ENCODE peak calls at places on chromosomes 5 and 9, in seven cellular contexts. K, T, X, Z, C, Q and S are unnamed samples. For H3K4me1, the result is how much of the 10 kb centered on the place peaks cover.

GRCh38 chr5:129856325-129856724 is 47.9 kb upstream of the CHSY3 start:
- DNase-seq in C (no peak), Q (no peak), T (no peak), K (no peak), X (no peak), Z (no peak), S (no peak)

GRCh38 chr9:137453643-137454081 is 5.5 kb downstream of the NSMF start:
- DNase-seq in C (peak), Q (peak), K (peak), X (peak), T (peak), Z (peak), S (peak)

GRCh38 chr9:27432308-27432707 is 91.8 kb upstream of the IFNK start:
- DNase-seq in K (no peak), X (no peak), C (no peak), T (no peak), Z (no peak), Q (no peak), S (no peak)

GRCh38 chr5:72268753-72269410 is 51.2 kb downstream of the MRPS27 start:
- DNase-seq in Z (peak), Q (no peak), X (no peak), C (peak), K (peak), T (peak), S (no peak)

GRCh38 chr5:9058666-9059065 is 487.2 kb downstream of the SEMA5A start:
- DNase-seq in Z (no peak), C (no peak), T (no peak), Q (no peak), X (no peak), K (peak), S (no peak)

GRCh38 chr9:77000330-77000729 is 19.1 kb upstream of the FOXB2 start:
- DNase-seq in C (no peak), T (no peak), Z (no peak), K (no peak), Q (no peak), X (no peak), S (no peak)

GRCh38 chr5:127002390-127002789 is 28.0 kb downstream of the MARCHF3 start:
- DNase-seq in C (no peak), K (peak), T (no peak), Q (no peak), X (no peak), Z (no peak), S (no peak)

GRCh38 chr5:37715361-37715760 is 124.5 kb downstream of the GDNF start:
- DNase-seq in T (peak), C (no peak), Q (no peak), Z (no peak), K (peak), X (no peak), S (no peak)

GRCh38 chr5:178319541-178320041 is 87.0 kb upstream of the PHYKPL start:
- DNase-seq in X (no peak), C (no peak), T (no peak), Z (no peak), Q (no peak), K (no peak), S (no peak)

GRCh38 chr9:69750085-69750484 is 9.7 kb downstream of the PTAR1 start:
- DNase-seq in Q (no peak), X (no peak), T (no peak), C (no peak), Z (no peak), K (no peak), S (no peak)

GRCh38 chr5:86979801-86980510 is 287.7 kb upstream of the RASA1 start:
- DNase-seq in T (peak), Z (no peak), Q (no peak), X (no peak), K (peak), C (no peak), S (no peak)

GRCh38 chr9:70510157-70510770 is 95.8 kb upstream of the KLF9 start:
- DNase-seq in K (peak), Z (no peak), X (peak), Q (no peak), T (no peak), C (peak), S (no peak)

GRCh38 chr5:472076-472655 is 29.2 kb downstream of the EXOC3 start:
- DNase-seq in C (peak), X (peak), T (no peak), Z (no peak), K (peak), Q (peak), S (no peak)
- H3K27ac ChIP-seq in C (peak), X (peak), T (peak), Z (peak), K (peak), Q (peak), S (peak)

GRCh38 chr5:137843676-137844284 is 23.9 kb upstream of the MYOT start:
- DNase-seq in K (no peak), Q (no peak), X (no peak), C (no peak), T (no peak), Z (no peak), S (no peak)
- H3K4me1 ChIP-seq in K (under half), Q (under half), X (under half), C (under half), T (under half), Z (under half), S (under half)

GRCh38 chr9:95505072-95505471 is 11.7 kb downstream of the PTCH1 start:
- DNase-seq in Q (no peak), T (no peak), X (no peak), Z (no peak), C (no peak), K (no peak), S (no peak)
- H3K4me3 ChIP-seq in Q (peak), T (peak), X (no peak), Z (peak), C (no peak), K (peak), S (no peak)

DNA sequence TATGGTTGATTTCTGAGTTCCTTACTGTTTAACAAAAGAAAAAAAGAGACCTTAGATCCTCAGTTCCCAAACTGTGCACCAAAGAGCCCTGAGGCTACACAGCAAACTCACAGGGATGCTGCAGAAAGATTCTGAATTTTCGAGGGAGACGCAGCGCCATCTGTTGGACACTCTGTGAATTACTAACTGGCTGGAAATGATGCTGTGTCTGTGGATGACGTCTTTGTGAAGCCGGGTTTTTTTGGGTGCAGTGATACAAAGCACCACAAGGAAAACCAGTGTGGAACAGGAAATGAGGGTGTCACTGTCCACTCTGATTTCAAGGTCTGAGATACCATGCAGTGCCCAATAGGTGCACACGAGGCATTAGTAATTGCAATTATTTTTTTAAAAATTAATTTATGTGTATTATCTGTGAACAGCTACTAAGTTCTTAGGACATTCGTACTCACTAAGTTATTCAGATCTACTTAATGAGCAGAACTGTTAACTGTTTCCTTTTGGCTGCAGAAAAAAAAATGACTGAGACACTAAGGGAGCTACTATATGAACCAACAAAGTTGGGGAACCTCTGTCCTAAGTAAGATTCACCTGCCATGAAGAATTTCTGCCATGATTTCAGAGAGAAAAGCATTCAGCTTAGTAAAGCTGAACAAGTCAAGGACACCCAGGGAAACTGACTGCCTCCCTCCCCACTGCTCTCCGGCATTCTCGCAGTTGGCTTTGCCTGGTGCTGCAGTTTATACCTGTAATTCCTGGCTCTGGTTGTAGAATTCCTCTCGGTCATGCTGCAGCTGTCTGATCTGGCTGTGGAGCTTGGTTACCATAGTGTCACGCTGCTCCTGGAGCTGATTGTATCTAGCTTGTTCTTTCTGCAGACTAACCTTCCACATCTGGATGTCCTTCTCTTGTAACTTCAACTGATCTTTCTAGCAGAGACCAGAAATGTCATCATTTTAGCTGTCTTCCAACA is 23.4 kb downstream of the SPACA9 start:
- DNase-seq in K (peak), Q (peak), C (peak), T (peak), X (peak), Z (peak), S (peak)
- H3K27ac ChIP-seq in K (peak), Q (no peak), C (no peak), T (no peak), X (no peak), Z (no peak), S (no peak)

GRCh38 chr5:14165375-14166091 is 22.4 kb downstream of the TRIO start:
- DNase-seq in X (no peak), K (peak), Q (no peak), T (peak), Z (no peak), C (no peak), S (no peak)

GRCh38 chr5:14164764-14165163 is 21.6 kb downstream of the TRIO start:
- DNase-seq in K (no peak), C (no peak), Z (no peak), X (no peak), T (no peak), Q (no peak), S (no peak)

GRCh38 chr5:14168139-14168792 is 25.1 kb downstream of the TRIO start:
- DNase-seq in T (peak), Q (no peak), C (no peak), Z (no peak), K (peak), X (no peak), S (no peak)

GRCh38 chr5:14167211-14167845 is 24.2 kb downstream of the TRIO start:
- DNase-seq in C (no peak), K (peak), X (no peak), Z (no peak), T (peak), Q (no peak), S (no peak)

DNA sequence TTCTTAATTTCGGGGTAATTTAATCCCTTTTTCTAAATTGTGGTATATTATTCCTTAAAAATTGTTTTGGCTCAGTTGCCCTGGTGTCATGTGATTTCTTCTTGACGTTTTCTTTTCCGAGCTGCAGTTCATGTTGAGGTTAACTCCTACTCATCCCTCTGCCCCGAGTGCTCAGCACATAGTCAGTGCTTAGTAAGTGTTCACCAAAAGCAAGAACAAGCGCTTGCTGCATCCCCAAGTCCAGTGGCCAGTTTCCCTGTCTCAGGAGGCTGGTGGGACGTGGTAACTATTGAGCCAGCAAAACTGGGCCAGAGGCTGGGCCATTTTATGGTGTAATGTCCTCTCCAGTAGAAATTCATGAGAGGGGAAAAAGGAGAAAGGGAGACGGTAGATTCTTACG is 23.3 kb downstream of the TRIO start:
- DNase-seq in C (no peak), T (no peak), K (peak), Z (no peak), Q (no peak), X (no peak), S (no peak)
- H3K4me1 ChIP-seq in C (under half), T (half or more), K (under half), Z (under half), Q (under half), X (under half), S (under half)

GRCh38 chr5:96922452-96923244 is 13.2 kb upstream of the LNPEP start:
- DNase-seq in T (no peak), Z (no peak), X (no peak), C (no peak), Q (no peak), K (no peak), S (no peak)
- H3K4me3 ChIP-seq in T (no peak), Z (no peak), X (no peak), C (no peak), Q (no peak), K (no peak), S (no peak)

GRCh38 chr9:133991964-133992779 is at the start of gene VAV2:
- DNase-seq in Z (peak), K (peak), T (peak), C (peak), Q (peak), X (peak), S (no peak)
- H3K27ac ChIP-seq in Z (peak), K (peak), T (peak), C (peak), Q (peak), X (peak), S (no peak)

DNA sequence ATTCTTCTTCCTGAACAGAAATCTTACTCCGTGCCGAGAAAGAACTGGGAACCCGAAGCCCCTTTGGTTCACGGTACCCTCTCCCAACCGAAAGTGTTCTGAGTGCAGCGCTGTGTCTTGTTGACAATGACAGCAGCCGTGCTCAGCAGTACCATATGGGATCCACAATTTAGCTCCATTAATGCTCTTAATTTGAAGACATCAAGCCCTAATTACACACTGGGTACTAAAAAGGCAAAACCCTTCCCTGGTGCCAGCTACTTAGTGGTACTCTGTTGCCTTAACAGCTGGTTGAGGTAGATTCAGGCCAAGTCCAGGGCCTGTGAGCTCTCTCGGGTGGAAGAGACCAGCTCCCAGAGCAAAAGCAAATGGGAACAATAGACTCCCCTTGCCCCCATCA is 24.5 kb downstream of the DDX31 start:
- DNase-seq in T (no peak), Z (no peak), X (no peak), Q (no peak), C (no peak), K (no peak), S (no peak)
- H3K4me1 ChIP-seq in T (under half), Z (under half), X (under half), Q (under half), C (under half), K (under half), S (under half)

GRCh38 chr5:150142800-150143724 is 12.6 kb downstream of the PDGFRB start:
- DNase-seq in C (peak), K (peak), Z (no peak), T (peak), X (no peak), Q (peak), S (no peak)
- H3K4me3 ChIP-seq in C (no peak), K (peak), Z (no peak), T (peak), X (no peak), Q (no peak), S (no peak)